ENCODE peak calls at places on chromosomes 11 and 22, in eight cellular contexts. S is stimulated activated CD8-positive, alpha-beta memory T cell treated with anti-CD3 and anti-CD28 coated beads, Interleukin-15, amount 100 ng/mL, for 24 hours; F is Daoy; D is ovary; L is naive thymus-derived CD8-positive, alpha-beta T cell; P is sigmoid colon; R is NCI-H1092; E is HL-60. V is an unnamed sample.
A peak's percentile ranks its signal among the peaks of the same experiment; 100 is the strongest.

GRCh38 chr11:123258877-123259276 is 63.8 kb upstream of the CLMP start:
- DNase-seq in D (no peak), E (no peak), P (no peak), L (no peak), R (no peak), F (no peak), S (no peak), V (no peak)

GRCh38 chr11:64931290-64931689 is 4.4 kb downstream of the GPHA2 start:
- DNase-seq in L (no peak), R (no peak), S (no peak), F (no peak), P (no peak), E (no peak), D (no peak), V (no peak)

GRCh38 chr11:85967457-85967856 is 101.4 kb downstream of the PICALM start:
- DNase-seq in S (no peak), E (no peak), F (no peak), L (no peak), P (no peak), D (no peak), R (no peak), V (no peak)

GRCh38 chr11:133897331-133897650 is 52.0 kb upstream of the SPATA19 start:
- DNase-seq in P (peak; percentile 32), R (no peak), E (no peak), L (no peak), S (no peak), F (no peak), D (no peak), V (no peak)

GRCh38 chr11:64976651-64977050 is 4.7 kb upstream of the MAJIN start:
- DNase-seq in F (no peak), D (no peak), R (no peak), S (no peak), P (no peak), L (no peak), E (no peak), V (no peak)

GRCh38 chr11:64007629-64008282 is 21.5 kb downstream of the OTUB1 start:
- DNase-seq in E (no peak), D (peak; percentile 83), R (no peak), S (no peak), L (no peak), F (no peak), P (peak; percentile 87), V (no peak)

GRCh38 chr22:38109391-38110000 is 988 bp downstream of the BAIAP2L2 start:
- DNase-seq in D (no peak), P (no peak), R (no peak), L (peak; percentile 21), S (no peak), F (no peak), E (no peak), V (no peak)

GRCh38 chr11:6742260-6742659 is 29.5 kb downstream of the OR2AG2 start:
- DNase-seq in P (no peak), L (no peak), E (no peak), S (no peak), D (no peak), F (no peak), R (no peak), V (no peak)

GRCh38 chr11:24575392-24575791 is 78.5 kb downstream of the LUZP2 start:
- DNase-seq in S (no peak), F (no peak), E (no peak), D (no peak), P (no peak), R (no peak), L (no peak), V (no peak)

GRCh38 chr11:116736763-116737162 is 36.0 kb downstream of the BUD13 start:
- DNase-seq in S (no peak), D (no peak), L (no peak), P (no peak), R (no peak), F (no peak), E (no peak), V (no peak)

GRCh38 chr22:39627865-39628562 is 57.5 kb downstream of the CACNA1I start:
- DNase-seq in D (no peak), S (no peak), L (no peak), R (no peak), E (no peak), F (no peak), P (no peak), V (no peak)

GRCh38 chr22:26702906-26703830 is 45.8 kb downstream of the MIAT start:
- DNase-seq in E (no peak), P (no peak), F (no peak), R (no peak), L (no peak), D (no peak), S (no peak), V (no peak)

GRCh38 chr22:27213766-27214581 is 556.6 kb downstream of the MIAT start:
- DNase-seq in F (peak; percentile 24), R (no peak), L (no peak), D (peak; percentile 75), S (no peak), E (no peak), P (peak; percentile 96), V (no peak)

GRCh38 chr11:46917109-46918086 is 952 bp downstream of the LRP4 start:
- DNase-seq in L (peak; percentile 30), E (no peak), D (no peak), S (no peak), R (no peak), P (peak; percentile 65), F (no peak), V (no peak)

GRCh38 chr11:72848846-72849466 is 34.7 kb downstream of the ATG16L2 start:
- DNase-seq in F (no peak), S (no peak), E (no peak), P (no peak), L (peak; percentile 54), R (no peak), D (peak; percentile 32), V (no peak)

GRCh38 chr11:104917259-104918112 is 19.2 kb upstream of the CASP12 start:
- DNase-seq in E (no peak), R (no peak), S (no peak), P (no peak), L (no peak), D (no peak), F (no peak), V (no peak)

GRCh38 chr22:29072193-29072978 is 449 bp upstream of the KREMEN1 start:
- DNase-seq in L (peak; percentile 85), D (peak; percentile 86), R (peak; percentile 43), P (peak; percentile 90), F (peak; percentile 87), E (no peak), S (peak; percentile 52), V (peak; percentile 82)

GRCh38 chr11:63917685-63918523 is 940 bp upstream of the RCOR2 start:
- DNase-seq in S (no peak), F (peak; percentile 53), P (peak; percentile 82), L (peak; percentile 46), D (peak; percentile 70), E (peak; percentile 45), R (peak; percentile 81), V (no peak)

GRCh38 chr11:69041516-69041915 is 7.2 kb upstream of the TPCN2 start:
- DNase-seq in L (no peak), S (no peak), P (no peak), D (no peak), F (no peak), R (no peak), E (no peak), V (no peak)

V was measured in NCI-H1105.